ENCODE peak calls at places on chromosome 18, in nine cellular contexts. S, Q, V, R, I, L, C, B and X are unnamed samples.

GRCh38 chr18:7980661-7981060 is 413.5 kb downstream of the PTPRM start:
- DNase-seq in S (no peak), Q (no peak), V (no peak), R (no peak), I (no peak), L (no peak), C (no peak), B (no peak), X (no peak)

GRCh38 chr18:23228102-23229051 is 93.1 kb downstream of the CABLES1 start:
- DNase-seq in S (no peak), Q (no peak), V (no peak), R (no peak), I (no peak), L (no peak), C (no peak), B (no peak), X (no peak)

GRCh38 chr18:62953663-62954062 is 238.3 kb downstream of the PHLPP1 start:
- DNase-seq in S (no peak), Q (no peak), V (no peak), R (no peak), I (no peak), L (no peak), C (peak; percentile 8), B (no peak), X (no peak)

GRCh38 chr18:43031169-43031568 is 84.3 kb downstream of the RIT2 start:
- DNase-seq in S (no peak), Q (no peak), V (no peak), R (no peak), I (no peak), L (no peak), C (no peak), B (no peak), X (no peak)

GRCh38 chr18:55338955-55339662 is 248.9 kb downstream of the TCF4 start:
- DNase-seq in S (no peak), Q (no peak), V (no peak), R (no peak), I (no peak), L (no peak), C (peak; percentile 34), B (peak; percentile 34), X (no peak)

GRCh38 chr18:34083910-34084309 is 140.8 kb downstream of the NOL4 start:
- DNase-seq in S (no peak), Q (no peak), V (peak; percentile 3), R (no peak), I (no peak), L (no peak), C (no peak), B (no peak), X (no peak)

GRCh38 chr18:21444465-21445023 is 156.0 kb downstream of the ESCO1 start:
- DNase-seq in S (no peak), Q (peak; percentile 32), V (peak; percentile 73), R (peak; percentile 42), I (peak; percentile 9), L (no peak), C (peak; percentile 78), B (peak; percentile 85), X (peak; percentile 61)

GRCh38 chr18:3455090-3455640 is 5.2 kb downstream of the TGIF1 start:
- DNase-seq in S (no peak), Q (no peak), V (no peak), R (no peak), I (no peak), L (no peak), C (no peak), B (peak; percentile 64), X (no peak)

GRCh38 chr18:23453657-23454011 is 547 bp downstream of the RIOK3 start:
- DNase-seq in S (no peak), Q (no peak), V (peak; percentile 46), R (no peak), I (no peak), L (no peak), C (peak; percentile 56), B (no peak), X (no peak)

GRCh38 chr18:37553633-37554398 is 11.8 kb downstream of the CELF4 start:
- DNase-seq in S (no peak), Q (no peak), V (peak; percentile 39), R (no peak), I (no peak), L (no peak), C (no peak), B (peak; percentile 81), X (no peak)

GRCh38 chr18:79323471-79323870 is 72.3 kb upstream of the NFATC1 start:
- DNase-seq in S (no peak), Q (no peak), V (no peak), R (no peak), I (no peak), L (no peak), C (no peak), B (no peak), X (no peak)

GRCh38 chr18:23135679-23136325 is 517 bp downstream of the CABLES1 start:
- DNase-seq in S (peak; percentile 53), Q (no peak), V (peak; percentile 64), R (no peak), I (peak; percentile 12), L (peak; percentile 44), C (peak; percentile 54), B (peak; percentile 45), X (no peak)

GRCh38 chr18:2655153-2655953 is at the start of gene SMCHD1:
- DNase-seq in S (peak; percentile 90), Q (peak; percentile 27), V (peak; percentile 92), R (peak; percentile 84), I (peak; percentile 91), L (peak; percentile 73), C (peak; percentile 86), B (peak; percentile 81), X (peak; percentile 80)

GRCh38 chr18:79727211-79727610 is 47.6 kb downstream of the CTDP1 start:
- DNase-seq in S (no peak), Q (no peak), V (no peak), R (no peak), I (no peak), L (no peak), C (no peak), B (no peak), X (no peak)

GRCh38 chr18:53947092-53947640 is 277.3 kb downstream of the MBD2 start:
- DNase-seq in S (no peak), Q (no peak), V (peak; percentile 14), R (no peak), I (no peak), L (no peak), C (no peak), B (no peak), X (peak; percentile 15)

GRCh38 chr18:44702594-44702993 is 21.9 kb downstream of the SETBP1 start:
- DNase-seq in S (no peak), Q (no peak), V (no peak), R (no peak), I (no peak), L (no peak), C (no peak), B (no peak), X (no peak)

GRCh38 chr18:51575171-51575570 is 377.7 kb upstream of the MEX3C start:
- DNase-seq in S (no peak), Q (no peak), V (no peak), R (no peak), I (no peak), L (no peak), C (no peak), B (no peak), X (no peak)

DNA sequence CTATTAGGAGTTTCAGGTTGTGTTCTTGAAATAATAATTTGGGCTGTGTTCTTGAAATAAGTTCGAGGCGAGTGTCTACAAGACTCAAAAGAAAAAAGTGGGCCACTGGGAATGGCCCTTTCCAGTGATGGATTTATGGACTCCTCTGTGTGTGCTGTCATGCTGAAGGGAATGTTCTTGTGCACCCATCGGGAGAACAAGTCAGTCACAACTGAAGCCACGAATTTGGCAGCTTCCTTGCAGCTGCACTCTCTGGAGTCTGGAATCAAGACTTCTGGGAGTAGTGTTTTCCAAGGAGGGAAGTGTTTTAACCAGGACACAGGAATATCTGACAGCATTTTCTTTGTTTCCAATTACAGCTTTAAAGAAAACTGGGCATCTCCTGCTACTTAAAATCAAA is 610 bp downstream of the SLC14A1 start:
- DNase-seq in S (no peak), Q (no peak), V (no peak), R (no peak), I (no peak), L (no peak), C (no peak), B (no peak), X (no peak)
- H3K4me1 ChIP-seq in S (peaks cover 3% of the 10 kb centered on the region), Q (no peaks in the 10 kb centered on the region), V (no peaks in the 10 kb centered on the region), R (no peaks in the 10 kb centered on the region), I (peaks cover 5% of the 10 kb centered on the region), L (no peaks in the 10 kb centered on the region), C (no peaks in the 10 kb centered on the region), B (no peaks in the 10 kb centered on the region), X (no peaks in the 10 kb centered on the region)

GRCh38 chr18:46343940-46344372 is 239.8 kb downstream of the HAUS1 start:
- DNase-seq in S (peak; percentile 37), Q (no peak), V (peak; percentile 52), R (peak; percentile 32), I (no peak), L (no peak), C (no peak), B (peak; percentile 69), X (no peak)
- TF ChIP-seq CTCF in S (no peak), Q (no peak), V (no peak), R (no peak), I (no peak), L (no peak), C (no peak), B (peak; percentile 7), X (no peak)

GRCh38 chr18:9140381-9140780 is 3.8 kb downstream of the ANKRD12 start:
- DNase-seq in S (no peak), Q (no peak), V (no peak), R (no peak), I (no peak), L (no peak), C (no peak), B (no peak), X (no peak)
- H3K4me1 ChIP-seq in S (peaks cover 84% of the 10 kb centered on the region), Q (peaks cover 51% of the 10 kb centered on the region), V (peaks cover 14% of the 10 kb centered on the region), R (peaks cover 70% of the 10 kb centered on the region), I (peaks cover 39% of the 10 kb centered on the region), L (peaks cover 9% of the 10 kb centered on the region), C (no peaks in the 10 kb centered on the region), B (peaks cover 8% of the 10 kb centered on the region), X (peaks cover 14% of the 10 kb centered on the region)

GRCh38 chr18:61703508-61703907 is 189.3 kb downstream of the RNF152 start:
- DNase-seq in S (no peak), Q (no peak), V (no peak), R (no peak), I (no peak), L (no peak), C (peak; percentile 75), B (no peak), X (no peak)

GRCh38 chr18:61702007-61702406 is 190.8 kb downstream of the RNF152 start:
- DNase-seq in S (no peak), Q (no peak), V (no peak), R (no peak), I (no peak), L (no peak), C (peak; percentile 46), B (no peak), X (no peak)

GRCh38 chr18:61710082-61710620 is 182.7 kb downstream of the RNF152 start:
- DNase-seq in S (no peak), Q (no peak), V (peak; percentile 26), R (no peak), I (no peak), L (no peak), C (no peak), B (no peak), X (peak; percentile 71)

DNA sequence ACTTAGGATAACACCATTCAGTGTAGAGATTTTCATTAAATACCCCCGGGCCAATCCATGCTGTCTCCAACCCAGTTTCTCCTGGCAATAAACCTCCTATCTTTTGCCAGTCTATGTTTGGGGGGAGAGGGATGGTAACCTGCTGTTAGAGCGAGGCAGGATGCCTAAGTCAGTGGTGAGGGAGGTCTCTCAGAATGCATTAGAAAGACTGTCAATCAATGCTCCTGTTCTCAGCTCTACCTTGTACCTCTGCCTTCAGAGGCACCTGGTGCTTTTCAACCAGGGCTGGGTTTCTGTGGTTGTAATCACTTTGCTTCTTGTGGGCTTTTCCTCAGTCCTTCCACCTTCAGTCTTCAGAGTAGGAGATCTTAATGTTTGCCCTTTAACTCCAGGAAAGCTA is 186.3 kb downstream of the RNF152 start:
- DNase-seq in S (no peak), Q (no peak), V (no peak), R (no peak), I (no peak), L (no peak), C (no peak), B (peak; percentile 49), X (no peak)
- TF ChIP-seq CTCF in S (no peak), Q (no peak), V (no peak), R (no peak), I (no peak), L (no peak), C (no peak), B (no peak), X (no peak)